ENCODE peak calls at places on chromosomes 2 and 18, in six cellular contexts. G is heart left ventricle, X is GM12865, W is K562, B is heart right ventricle, V is tibial nerve. R is an unnamed sample.

GRCh38 chr2:229150317-229150716 is 120.8 kb downstream of the PID1 start:
- DNase-seq in G (no peak), X (no peak), W (no peak), B (no peak), V (no peak), R (no peak)

GRCh38 chr2:238504181-238504711 is 77.5 kb downstream of the ASB1 start:
- DNase-seq in G (no peak), X (no peak), W (no peak), B (no peak), V (no peak), R (no peak)

GRCh38 chr2:30223413-30223874 is 7.9 kb upstream of the LBH start:
- DNase-seq in G (no peak), X (peak), W (no peak), B (no peak), V (no peak), R (no peak)

GRCh38 chr2:227781841-227782240 is 31.8 kb upstream of the CCL20 start:
- DNase-seq in G (no peak), X (no peak), W (no peak), B (no peak), V (no peak), R (no peak)

GRCh38 chr2:2646312-2647051 is 315.4 kb upstream of the MYT1L start:
- DNase-seq in G (no peak), X (no peak), W (no peak), B (no peak), V (no peak), R (no peak)

GRCh38 chr18:75592527-75592926 is 165.0 kb upstream of the SMIM21 start:
- DNase-seq in G (no peak), X (no peak), W (no peak), B (no peak), V (no peak), R (no peak)

GRCh38 chr2:40721595-40721994 is 269.7 kb upstream of the SLC8A1 start:
- DNase-seq in G (no peak), X (no peak), W (no peak), B (no peak), V (no peak), R (peak)

GRCh38 chr2:166127217-166128155 is at the start of gene SCN1A:
- DNase-seq in G (no peak), X (peak), W (peak), B (no peak), V (peak), R (no peak)

GRCh38 chr2:103103678-103104077 is 341.8 kb downstream of the TMEM182 start:
- DNase-seq in G (no peak), X (no peak), W (no peak), B (no peak), V (no peak), R (no peak)

GRCh38 chr2:9720352-9721093 is 89.7 kb upstream of the YWHAQ start:
- DNase-seq in G (no peak), X (peak), W (no peak), B (no peak), V (no peak), R (no peak)

GRCh38 chr18:64083906-64084305 is 65.0 kb downstream of the LINC00305 start:
- DNase-seq in G (no peak), X (no peak), W (no peak), B (no peak), V (no peak), R (no peak)

GRCh38 chr18:64082513-64082912 is 66.4 kb downstream of the LINC00305 start:
- DNase-seq in G (no peak), X (no peak), W (no peak), B (no peak), V (no peak), R (no peak)

DNA sequence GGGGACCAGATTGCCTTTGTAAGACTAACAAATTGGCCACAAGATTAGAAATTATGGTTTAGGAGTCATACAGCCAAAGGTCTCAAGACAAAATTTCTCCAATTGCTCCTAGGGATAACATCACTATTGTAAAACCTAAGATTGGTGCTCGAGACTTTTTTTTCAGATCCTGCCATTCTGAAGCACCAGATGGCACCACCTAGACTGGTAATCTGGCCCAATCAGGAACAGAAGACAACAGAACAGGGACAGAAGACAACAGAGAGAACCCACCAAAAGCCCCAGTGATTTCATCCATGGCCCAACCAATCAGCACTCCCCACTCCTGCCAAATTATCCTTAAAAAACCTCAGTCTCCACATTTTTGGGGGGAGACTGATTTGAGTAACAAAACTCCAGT is 66.8 kb downstream of the LINC00305 start:
- DNase-seq in G (no peak), X (no peak), W (no peak), B (no peak), V (no peak), R (no peak)
- H3K4me3 ChIP-seq in G (no peak), X (no peak), W (no peak), B (no peak), V (no peak), R (no peak)

GRCh38 chr2:15169326-15170038 is 391.7 kb downstream of the NBAS start:
- DNase-seq in G (no peak), X (no peak), W (no peak), B (no peak), V (no peak), R (peak)
- TF ChIP-seq CTCF in G (no peak), X (no peak), W (no peak), B (no peak), V (no peak), R (no peak)

GRCh38 chr18:79509536-79509930 is 113.8 kb downstream of the NFATC1 start:
- DNase-seq in G (no peak), X (no peak), W (no peak), B (no peak), V (no peak), R (no peak)

GRCh38 chr18:79507076-79507545 is 111.4 kb downstream of the NFATC1 start:
- DNase-seq in G (peak), X (no peak), W (peak), B (peak), V (peak), R (peak)

GRCh38 chr18:79506191-79507075 is 110.7 kb downstream of the NFATC1 start:
- DNase-seq in G (peak), X (no peak), W (no peak), B (peak), V (peak), R (no peak)

GRCh38 chr18:79508565-79509535 is 113.1 kb downstream of the NFATC1 start:
- DNase-seq in G (no peak), X (no peak), W (no peak), B (no peak), V (no peak), R (no peak)

DNA sequence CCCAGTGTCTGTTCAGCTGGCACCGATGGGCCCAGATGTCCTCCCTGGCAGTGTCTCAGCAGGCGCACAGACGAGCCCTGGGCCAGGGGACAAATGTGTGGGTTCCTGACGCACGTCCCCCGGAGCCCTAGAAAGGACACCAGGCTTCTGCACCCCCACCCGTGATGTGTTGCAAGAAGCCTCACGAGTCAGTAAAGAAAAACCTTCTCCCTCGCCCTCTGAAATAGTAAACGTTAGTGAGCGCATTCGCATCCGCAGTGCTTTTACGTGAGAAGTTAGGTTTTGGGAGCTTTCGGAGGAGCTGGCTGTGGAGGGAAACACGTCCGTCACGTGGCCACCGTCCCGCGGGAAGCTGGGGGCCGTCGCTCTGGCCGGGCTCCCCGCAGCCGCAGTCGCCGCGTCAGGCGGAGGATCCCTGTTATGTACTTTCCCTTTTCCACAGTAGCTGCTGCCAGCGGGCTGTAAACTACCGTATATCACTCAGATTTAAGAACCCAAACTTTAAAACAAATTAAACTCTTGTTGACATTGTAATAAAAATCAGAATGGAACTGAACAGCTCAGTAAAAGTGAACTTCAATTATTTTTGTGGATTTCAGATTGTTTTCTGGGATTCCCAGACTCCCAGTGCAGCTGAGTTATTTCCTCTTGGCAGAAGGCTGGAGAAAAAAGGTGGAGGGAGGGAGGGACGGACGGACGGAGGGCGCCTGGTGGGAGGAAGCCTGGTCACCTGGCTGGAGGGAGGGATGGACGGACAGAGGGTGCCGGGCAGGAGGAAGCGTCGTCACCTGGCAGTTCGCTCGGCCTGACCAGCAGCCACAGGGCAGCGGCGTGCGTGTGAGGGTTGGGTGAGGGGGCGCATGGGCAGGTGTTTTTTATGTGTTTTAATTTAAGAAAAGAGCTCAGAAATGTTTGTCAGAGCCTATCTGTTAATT is 112.1 kb downstream of the NFATC1 start:
- DNase-seq in G (peak), X (no peak), W (no peak), B (peak), V (peak), R (no peak)
- H3K4me3 ChIP-seq in G (peak), X (no peak), W (no peak), B (peak), V (peak), R (no peak)

GRCh38 chr2:150188801-150189200 is 298.7 kb downstream of the RND3 start:
- DNase-seq in G (no peak), X (no peak), W (no peak), B (no peak), V (no peak), R (no peak)

GRCh38 chr2:150188177-150188576 is 299.3 kb downstream of the RND3 start:
- DNase-seq in G (no peak), X (no peak), W (no peak), B (no peak), V (no peak), R (no peak)

GRCh38 chr2:150190546-150190945 is 296.9 kb downstream of the RND3 start:
- DNase-seq in G (no peak), X (no peak), W (no peak), B (no peak), V (no peak), R (no peak)

GRCh38 chr2:150191349-150191748 is 296.1 kb downstream of the RND3 start:
- DNase-seq in G (no peak), X (no peak), W (no peak), B (no peak), V (no peak), R (no peak)

GRCh38 chr2:150192701-150193100 is 294.8 kb downstream of the RND3 start:
- DNase-seq in G (no peak), X (no peak), W (no peak), B (no peak), V (no peak), R (no peak)
- TF ChIP-seq CTCF in G (no peak), X (no peak), W (no peak), B (no peak), V (no peak), R (no peak)

GRCh38 chr2:25315316-25315680 is 26.4 kb downstream of the DNMT3A start:
- DNase-seq in G (no peak), X (no peak), W (no peak), B (no peak), V (no peak), R (no peak)
- H3K4me3 ChIP-seq in G (no peak), X (no peak), W (no peak), B (no peak), V (no peak), R (no peak)

GRCh38 chr18:51355841-51356240 is 158.4 kb upstream of the MEX3C start:
- DNase-seq in G (no peak), X (no peak), W (no peak), B (no peak), V (no peak), R (no peak)

GRCh38 chr18:51363384-51363783 is 165.9 kb upstream of the MEX3C start:
- DNase-seq in G (no peak), X (no peak), W (no peak), B (no peak), V (no peak), R (no peak)

DNA sequence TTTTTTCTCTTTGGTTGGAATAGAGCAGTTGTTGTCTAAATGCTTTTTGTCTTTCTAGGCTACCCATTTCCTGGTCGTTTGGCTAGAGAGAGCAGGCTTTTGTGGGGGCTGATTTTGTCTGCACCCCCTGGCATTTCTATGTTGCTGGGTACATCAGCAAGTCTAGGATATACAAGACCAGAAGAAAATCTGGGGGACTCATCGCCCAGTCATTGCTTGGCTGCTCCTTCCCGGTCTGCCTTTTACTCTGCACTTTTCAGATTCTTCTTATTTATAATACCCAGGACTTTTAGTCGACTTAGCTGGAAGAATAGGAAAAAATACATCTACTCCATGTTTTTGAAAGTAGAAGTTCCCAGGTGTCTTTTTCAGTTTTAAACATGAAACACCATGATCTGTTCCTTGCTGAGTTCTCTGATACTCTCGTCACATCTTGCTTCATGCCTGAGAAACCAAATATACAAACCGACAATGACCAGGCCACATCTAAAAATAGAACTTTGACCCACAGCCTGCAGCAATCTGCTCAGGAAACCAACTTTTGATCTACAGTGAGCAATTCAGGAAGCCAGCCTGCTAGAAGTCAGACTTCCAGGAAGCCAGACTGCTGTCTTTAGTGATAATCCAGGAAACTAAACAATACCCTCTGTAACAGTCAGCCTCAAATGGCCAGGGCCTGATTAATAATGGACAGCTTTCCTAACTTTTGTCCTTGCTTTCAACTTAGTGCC is 163.8 kb upstream of the MEX3C start:
- DNase-seq in G (peak), X (peak), W (no peak), B (peak), V (no peak), R (no peak)
- TF ChIP-seq CTCF in G (no peak), X (no peak), W (no peak), B (no peak), V (no peak), R (no peak)

GRCh38 chr2:157785866-157786662 is 90.1 kb downstream of the ACVR1 start:
- DNase-seq in G (no peak), X (no peak), W (no peak), B (no peak), V (no peak), R (no peak)

GRCh38 chr2:157785200-157785599 is 90.9 kb downstream of the ACVR1 start:
- DNase-seq in G (no peak), X (no peak), W (no peak), B (no peak), V (no peak), R (no peak)

GRCh38 chr2:157784823-157785175 is 91.3 kb downstream of the ACVR1 start:
- DNase-seq in G (no peak), X (no peak), W (no peak), B (no peak), V (no peak), R (no peak)

GRCh38 chr2:157783180-157783579 is 93.0 kb downstream of the ACVR1 start:
- DNase-seq in G (no peak), X (no peak), W (no peak), B (no peak), V (no peak), R (no peak)

DNA sequence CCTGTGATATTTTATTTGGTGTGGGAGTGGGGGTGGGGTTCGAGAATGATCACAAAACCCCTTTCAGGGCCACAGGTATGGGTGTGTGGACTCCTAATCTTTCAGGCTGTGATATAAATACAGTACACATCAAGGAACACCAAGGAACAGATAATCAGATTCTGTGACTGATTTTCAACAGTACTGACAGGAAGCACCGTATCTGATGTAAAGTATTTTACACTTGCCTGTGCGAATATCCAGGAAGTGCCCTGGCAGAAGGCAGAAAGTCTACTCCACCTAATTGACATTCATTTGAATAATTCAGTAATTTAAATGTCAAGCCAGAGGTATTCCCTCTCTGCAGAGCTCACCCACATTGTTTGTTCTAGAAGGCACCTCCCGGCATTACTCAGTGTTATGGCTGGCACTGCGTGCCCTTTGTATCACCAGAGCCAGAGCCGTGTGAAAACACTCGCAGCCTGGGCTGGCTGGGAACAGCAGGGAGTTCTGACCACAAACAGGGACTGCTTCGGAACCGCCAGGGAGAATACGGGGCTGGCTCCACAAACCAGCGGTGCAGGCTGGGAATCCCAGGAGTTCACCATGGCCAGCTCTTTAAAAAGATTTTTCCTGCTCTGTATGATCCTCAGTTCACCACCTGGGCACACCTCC is 91.8 kb downstream of the ACVR1 start:
- DNase-seq in G (peak), X (no peak), W (peak), B (peak), V (no peak), R (no peak)
- H3K4me3 ChIP-seq in G (no peak), X (no peak), W (no peak), B (peak), V (no peak), R (no peak)

GRCh38 chr2:234996467-234997270 is 44.9 kb downstream of the SH3BP4 start:
- DNase-seq in G (no peak), X (no peak), W (no peak), B (no peak), V (no peak), R (no peak)
- TF ChIP-seq CTCF in G (no peak), X (no peak), W (no peak), B (no peak), V (no peak), R (no peak)

R was measured in BE2C.